ENCODE peak calls at places on chromosomes 7 and 10, in four cellular contexts. B is HepG2, V is GM12878, D is K562. W is an unnamed sample.

GRCh38 chr10:43212043-43212721 is 54.7 kb downstream of the RASGEF1A start:
- DNase-seq in B (no peak), V (no peak), D (no peak), W (no peak)

GRCh38 chr10:44821290-44821689 is 89.8 kb upstream of the TMEM72 start:
- DNase-seq in B (peak), V (no peak), D (no peak), W (no peak)

GRCh38 chr10:89646833-89647570 is 2.0 kb upstream of the PANK1 start:
- DNase-seq in B (no peak), V (no peak), D (no peak), W (no peak)

GRCh38 chr10:12703813-12704212 is 297.7 kb downstream of the CCDC3 start:
- DNase-seq in B (no peak), V (no peak), D (no peak), W (no peak)

GRCh38 chr7:130334274-130334673 is 10.3 kb upstream of the CPA5 start:
- DNase-seq in B (no peak), V (no peak), D (no peak), W (no peak)

GRCh38 chr10:123614888-123615287 is 51.3 kb upstream of the GPR26 start:
- DNase-seq in B (peak), V (no peak), D (peak), W (peak)

GRCh38 chr7:158395780-158396214 is 191.8 kb downstream of the PTPRN2 start:
- DNase-seq in B (no peak), V (no peak), D (no peak), W (peak)

GRCh38 chr7:80950550-80950967 is 31.7 kb upstream of the SEMA3C start:
- DNase-seq in B (no peak), V (no peak), D (no peak), W (no peak)

GRCh38 chr10:77220150-77220549 is 417.5 kb downstream of the KCNMA1 start:
- DNase-seq in B (no peak), V (no peak), D (no peak), W (no peak)

GRCh38 chr10:95920798-95921426 is 13.1 kb downstream of the CC2D2B start:
- DNase-seq in B (no peak), V (no peak), D (no peak), W (no peak)

GRCh38 chr7:20435305-20435704 is 104.6 kb downstream of the ITGB8 start:
- DNase-seq in B (no peak), V (no peak), D (no peak), W (no peak)

GRCh38 chr10:124641282-124642075 is 102.7 kb downstream of the FAM53B start:
- DNase-seq in B (no peak), V (peak), D (peak), W (no peak)

GRCh38 chr10:79588800-79589199 is 21.9 kb upstream of the SFTPA1 start:
- DNase-seq in B (no peak), V (no peak), D (no peak), W (no peak)

GRCh38 chr10:109429956-109430760 is 493.2 kb downstream of the XPNPEP1 start:
- DNase-seq in B (no peak), V (no peak), D (no peak), W (no peak)

GRCh38 chr7:70092314-70093303 is 494.3 kb downstream of the AUTS2 start:
- DNase-seq in B (no peak), V (no peak), D (no peak), W (no peak)

GRCh38 chr10:89649051-89649450 is 4.0 kb upstream of the PANK1 start:
- DNase-seq in B (no peak), V (no peak), D (no peak), W (no peak)

GRCh38 chr7:96548664-96549063 is 161.0 kb downstream of the SEM1 start:
- DNase-seq in B (peak), V (no peak), D (no peak), W (no peak)

GRCh38 chr10:99449023-99449422 is 18.6 kb upstream of the GOT1 start:
- DNase-seq in B (no peak), V (no peak), D (no peak), W (no peak)

GRCh38 chr10:134205-134742 is 981 bp upstream of the ZMYND11 start:
- DNase-seq in B (no peak), V (no peak), D (no peak), W (no peak)

GRCh38 chr10:31582365-31583052 is 263.5 kb downstream of the ZEB1 start:
- DNase-seq in B (no peak), V (no peak), D (no peak), W (no peak)

GRCh38 chr10:22752272-22752671 is 37.9 kb upstream of the PIP4K2A start:
- DNase-seq in B (no peak), V (no peak), D (no peak), W (no peak)

GRCh38 chr7:22572292-22572691 is 72.3 kb upstream of the STEAP1B start:
- DNase-seq in B (no peak), V (no peak), D (no peak), W (no peak)

GRCh38 chr10:45420453-45421192 is 46.6 kb downstream of the ALOX5 start:
- DNase-seq in B (no peak), V (peak), D (peak), W (no peak)

GRCh38 chr10:54469587-54470323 is 331.3 kb downstream of the PCDH15 start:
- DNase-seq in B (no peak), V (no peak), D (no peak), W (no peak)

GRCh38 chr10:11424456-11425287 is 186.8 kb downstream of the USP6NL start:
- DNase-seq in B (peak), V (no peak), D (peak), W (peak)

GRCh38 chr10:77648472-77648871 is 10.9 kb upstream of the KCNMA1 start:
- DNase-seq in B (no peak), V (no peak), D (no peak), W (no peak)

GRCh38 chr7:8436965-8437364 is 3.6 kb downstream of the NXPH1 start:
- DNase-seq in B (peak), V (peak), D (peak), W (peak)

GRCh38 chr7:123199869-123200268 is at the start of gene SLC13A1:
- DNase-seq in B (no peak), V (no peak), D (no peak), W (no peak)

GRCh38 chr10:3658766-3659165 is 126.2 kb downstream of the KLF6 start:
- DNase-seq in B (peak), V (no peak), D (no peak), W (no peak)

GRCh38 chr7:5218564-5219360 is 28.7 kb downstream of the WIPI2 start:
- DNase-seq in B (no peak), V (peak), D (no peak), W (no peak)

GRCh38 chr7:158572000-158572828 is 15.4 kb downstream of the PTPRN2 start:
- DNase-seq in B (peak), V (no peak), D (no peak), W (no peak)

GRCh38 chr10:114179148-114179547 is at the start of gene TDRD1:
- DNase-seq in B (no peak), V (no peak), D (no peak), W (peak)

GRCh38 chr10:77266242-77266641 is 371.4 kb downstream of the KCNMA1 start:
- DNase-seq in B (no peak), V (no peak), D (no peak), W (no peak)

GRCh38 chr7:130297628-130298027 is 4.7 kb downstream of the CPA4 start:
- DNase-seq in B (no peak), V (no peak), D (no peak), W (no peak)

GRCh38 chr7:134710854-134711624 is 64.4 kb downstream of the BPGM start:
- DNase-seq in B (no peak), V (no peak), D (no peak), W (no peak)

GRCh38 chr10:97140284-97140846 is 45.4 kb downstream of the SLIT1 start:
- DNase-seq in B (peak), V (no peak), D (no peak), W (no peak)

GRCh38 chr7:107180378-107180777 is 11.6 kb downstream of the HBP1 start:
- DNase-seq in B (peak), V (no peak), D (no peak), W (no peak)

GRCh38 chr10:8950978-8951377 is 896.5 kb downstream of the GATA3 start:
- DNase-seq in B (no peak), V (no peak), D (no peak), W (no peak)
- TF ChIP-seq CREM in B (no peak), V (no peak), D (no peak), W (no peak)

GRCh38 chr7:152136623-152137022 is 111.1 kb downstream of the GALNT11 start:
- DNase-seq in B (no peak), V (no peak), D (no peak), W (no peak)
- TF ChIP-seq CREM in B (no peak), V (no peak), D (no peak), W (no peak)

GRCh38 chr7:99459087-99459486 is 6.9 kb downstream of the ATP5MF start:
- DNase-seq in B (peak), V (no peak), D (no peak), W (peak)
- TF ChIP-seq CREM in B (no peak), V (no peak), D (no peak), W (no peak)

DNA sequence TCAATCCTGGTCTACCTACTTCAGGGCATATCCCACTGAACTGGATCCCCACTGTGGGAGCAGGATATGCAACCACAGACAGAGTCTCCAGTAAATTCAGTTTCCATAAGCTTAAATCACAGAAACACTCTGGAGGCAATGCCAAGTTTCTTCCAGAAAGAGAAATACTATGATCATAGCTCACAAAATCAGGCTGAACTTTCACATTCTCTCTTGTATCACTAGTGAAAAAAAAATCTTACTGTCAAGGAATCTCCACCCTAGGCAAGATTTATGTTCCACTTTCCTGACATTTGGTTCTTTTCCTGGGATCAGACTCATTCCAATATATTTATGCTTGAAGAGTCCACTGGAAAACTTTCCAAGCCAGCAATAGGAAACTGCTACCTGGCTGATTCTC is 749.0 kb downstream of the SUGCT start:
- DNase-seq in B (no peak), V (no peak), D (no peak), W (no peak)
- TF ChIP-seq CREM in B (no peak), V (no peak), D (no peak), W (no peak)

DNA sequence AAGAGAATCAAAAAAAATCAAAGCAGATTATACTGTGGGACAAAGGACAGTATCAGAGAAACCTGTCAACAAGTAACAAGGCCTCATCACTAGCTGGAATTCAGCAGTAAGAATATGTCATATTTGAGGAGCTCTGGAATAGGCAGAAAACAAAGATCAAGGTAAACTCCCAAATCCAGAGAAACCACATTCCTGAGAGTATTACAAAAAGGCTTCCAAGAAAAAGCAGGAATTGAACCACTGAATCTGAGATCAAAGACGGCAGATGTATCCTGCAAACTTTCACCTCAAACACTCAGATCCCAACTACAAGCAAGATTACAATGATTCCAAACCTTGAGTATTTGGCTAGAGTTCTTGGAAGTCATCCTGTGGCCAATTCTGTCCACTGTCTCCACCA is 16.3 kb downstream of the TPK1 start:
- DNase-seq in B (no peak), V (no peak), D (no peak), W (no peak)
- TF ChIP-seq CREM in B (no peak), V (no peak), D (no peak), W (no peak)

DNA sequence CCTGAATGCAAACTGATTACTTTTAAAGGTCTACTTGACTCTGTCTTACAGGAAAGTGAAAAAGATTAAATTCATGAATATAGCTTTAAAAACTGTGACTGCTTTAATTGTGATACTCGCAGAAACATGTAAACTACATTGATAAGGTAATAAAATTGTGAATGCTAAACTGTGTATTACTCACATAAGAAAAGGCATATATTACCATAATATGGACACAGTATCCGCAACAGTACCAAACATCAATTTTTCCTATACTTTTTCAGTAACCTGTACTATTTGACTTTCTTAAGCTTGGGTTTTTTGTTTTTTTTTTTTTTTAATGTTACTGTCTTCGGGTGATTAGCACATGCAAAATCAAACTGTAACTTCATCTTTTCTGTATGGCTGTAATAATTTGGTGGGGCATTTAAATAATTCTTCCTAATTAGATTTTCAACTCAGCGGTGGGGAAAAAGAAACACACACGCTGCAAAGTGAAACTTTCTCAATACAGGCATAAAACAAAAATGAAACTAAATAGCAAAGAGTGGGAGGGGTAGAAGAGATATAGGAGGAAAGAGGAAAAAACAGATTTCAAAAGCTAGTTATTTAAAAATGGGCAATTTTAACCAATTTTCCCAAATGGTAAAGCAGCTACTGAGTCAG is 23.2 kb downstream of the NT5C3A start:
- DNase-seq in B (no peak), V (no peak), D (no peak), W (no peak)
- TF ChIP-seq CREM in B (no peak), V (no peak), D (no peak), W (no peak)

DNA sequence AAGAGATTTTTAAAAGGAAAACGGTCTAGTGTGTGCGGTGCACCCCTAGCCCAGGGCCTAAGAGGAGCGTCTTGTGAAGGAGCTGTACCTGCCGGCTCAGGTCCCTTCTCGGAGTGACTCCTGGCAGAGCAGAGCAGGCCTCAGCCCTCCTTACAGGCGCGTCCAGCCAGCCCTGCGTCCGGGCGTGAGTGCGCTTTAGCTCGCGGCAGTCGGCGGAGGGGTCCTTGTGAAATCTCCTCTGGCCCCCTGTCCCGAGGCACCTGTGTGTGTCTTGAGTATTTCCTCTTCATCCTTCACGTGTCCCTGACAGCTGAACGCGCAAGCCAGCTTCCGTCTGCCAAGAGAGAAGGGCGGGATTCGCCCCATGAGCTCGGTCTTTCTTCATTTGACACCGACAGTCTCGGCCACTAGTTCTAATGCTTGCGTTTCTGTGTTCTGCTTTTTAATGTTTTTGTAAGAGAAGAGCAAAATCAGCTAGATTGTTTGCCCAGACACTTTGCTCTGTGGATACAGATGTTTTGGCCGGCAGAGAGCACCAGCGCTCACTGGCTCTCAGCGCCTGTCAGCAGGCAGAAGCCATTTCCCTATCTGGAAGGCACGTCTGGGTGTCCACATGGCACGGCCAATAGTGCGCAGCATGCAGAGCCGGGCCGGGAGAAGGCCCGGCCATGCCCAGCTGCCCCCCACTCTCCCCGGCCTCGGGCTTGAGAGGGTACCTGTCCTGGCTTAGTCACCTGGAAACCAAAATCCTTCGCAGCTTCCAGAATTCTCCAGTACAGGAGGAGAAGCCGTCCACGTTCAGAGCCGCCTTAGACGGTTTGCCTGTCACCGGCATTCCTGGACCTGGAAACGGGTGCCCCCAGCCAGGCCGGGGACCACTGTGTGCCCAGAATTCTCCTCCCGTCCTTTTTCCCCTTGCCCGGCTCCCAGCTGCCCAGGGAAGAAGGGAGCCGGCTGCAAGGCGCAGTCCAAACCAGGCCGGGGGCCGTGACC is 7.0 kb downstream of the GET4 start:
- DNase-seq in B (no peak), V (no peak), D (no peak), W (no peak)
- TF ChIP-seq CREM in B (no peak), V (no peak), D (no peak), W (no peak)

W was measured in WTC11.